ENCODE peak calls at places on chromosomes 11 and 22, in seven cellular contexts. Q is sigmoid colon, E is heart left ventricle, C is stomach, U is HCT116, S is spleen, Z is endothelial cell of umbilical vein. D is an unnamed sample.

GRCh38 chr22:23192558-23192957 is 12.2 kb downstream of the BCR start:
- DNase-seq in C (no peak), Z (no peak), S (no peak), Q (no peak), E (no peak), U (no peak), D (no peak)

GRCh38 chr22:27919943-27920755 is 1.1 kb upstream of the PITPNB start:
- DNase-seq in S (no peak), C (no peak), U (no peak), Q (peak; percentile 76), E (peak; percentile 31), Z (peak; percentile 78), D (peak; percentile 92)

GRCh38 chr11:35746356-35747153 is 84.0 kb downstream of the TRIM44 start:
- DNase-seq in S (no peak), U (no peak), Q (no peak), Z (no peak), C (no peak), E (no peak), D (no peak)

GRCh38 chr11:16095756-16096155 is 260.6 kb downstream of the SOX6 start:
- DNase-seq in C (no peak), Z (no peak), U (no peak), S (no peak), Q (no peak), E (no peak), D (no peak)

GRCh38 chr11:32671051-32671450 is 87.4 kb downstream of the EIF3M start:
- DNase-seq in S (no peak), U (no peak), Q (no peak), Z (no peak), C (no peak), E (no peak), D (no peak)

GRCh38 chr22:30372915-30373314 is 14.3 kb downstream of the RNF215 start:
- DNase-seq in Z (no peak), U (no peak), S (no peak), C (no peak), Q (no peak), E (no peak), D (no peak)

GRCh38 chr11:9176136-9176535 is 84.7 kb upstream of the SCUBE2 start:
- DNase-seq in Q (no peak), S (no peak), C (no peak), E (no peak), Z (no peak), U (no peak), D (no peak)

GRCh38 chr11:11993814-11994213 is 14.6 kb downstream of the DKK3 start:
- DNase-seq in E (peak; percentile 69), Z (peak; percentile 41), U (peak; percentile 53), Q (peak; percentile 80), C (no peak), S (no peak), D (no peak)

GRCh38 chr11:62266558-62266957 is 3.4 kb upstream of the SCGB2A2 start:
- DNase-seq in C (no peak), Q (no peak), S (no peak), U (no peak), Z (peak; percentile 67), E (no peak), D (no peak)

GRCh38 chr11:128828350-128828749 is 38.7 kb downstream of the KCNJ1 start:
- DNase-seq in E (no peak), Z (peak; percentile 64), S (no peak), U (no peak), Q (no peak), C (no peak), D (no peak)

GRCh38 chr11:123302751-123303195 is 107.7 kb upstream of the CLMP start:
- DNase-seq in U (no peak), E (no peak), Q (no peak), S (no peak), C (no peak), Z (no peak), D (no peak)

GRCh38 chr22:18057568-18058209 is 20.1 kb upstream of the PEX26 start:
- DNase-seq in Z (peak; percentile 84), C (peak; percentile 60), U (peak; percentile 61), E (peak; percentile 69), S (peak; percentile 88), Q (peak; percentile 98), D (no peak)

DNA sequence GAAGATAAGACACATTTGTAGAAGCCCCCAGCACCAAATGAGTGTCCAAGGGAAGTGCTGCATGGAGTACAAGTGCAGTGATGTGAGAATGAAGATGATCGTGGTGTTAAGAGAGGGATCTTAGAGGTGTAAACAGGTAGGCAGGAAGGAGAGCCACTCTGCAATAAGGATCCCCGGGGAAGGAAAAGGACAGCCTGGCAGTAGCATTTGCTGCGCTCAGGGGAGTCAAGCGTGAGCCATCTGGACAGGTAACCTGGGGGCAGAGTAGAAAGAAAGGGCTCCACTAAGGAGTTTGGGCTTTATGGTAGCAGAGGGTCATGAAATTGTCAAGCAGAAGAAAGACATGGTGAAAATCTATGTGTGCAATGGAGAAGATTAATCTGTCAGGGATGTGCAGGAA is 587.2 kb downstream of the BUD13 start:
- DNase-seq in C (no peak), S (no peak), Z (no peak), E (no peak), U (no peak), Q (no peak), D (no peak)
- H3K27me3 ChIP-seq in C (no peaks in the 10 kb centered on the region), S (no peaks in the 10 kb centered on the region), Z (no peaks in the 10 kb centered on the region), E (no peaks in the 10 kb centered on the region), U (no peaks in the 10 kb centered on the region), Q (no peaks in the 10 kb centered on the region), D (no peaks in the 10 kb centered on the region)

GRCh38 chr11:58957922-58958321 is 18.6 kb downstream of the GLYATL1 start:
- DNase-seq in Q (no peak), C (no peak), U (no peak), S (no peak), E (no peak), Z (no peak), D (no peak)
- TF ChIP-seq POLR2A in Q (no peak), C (no peak), U (no peak), S (no peak), E (no peak), Z (no peak), D (no peak)

DNA sequence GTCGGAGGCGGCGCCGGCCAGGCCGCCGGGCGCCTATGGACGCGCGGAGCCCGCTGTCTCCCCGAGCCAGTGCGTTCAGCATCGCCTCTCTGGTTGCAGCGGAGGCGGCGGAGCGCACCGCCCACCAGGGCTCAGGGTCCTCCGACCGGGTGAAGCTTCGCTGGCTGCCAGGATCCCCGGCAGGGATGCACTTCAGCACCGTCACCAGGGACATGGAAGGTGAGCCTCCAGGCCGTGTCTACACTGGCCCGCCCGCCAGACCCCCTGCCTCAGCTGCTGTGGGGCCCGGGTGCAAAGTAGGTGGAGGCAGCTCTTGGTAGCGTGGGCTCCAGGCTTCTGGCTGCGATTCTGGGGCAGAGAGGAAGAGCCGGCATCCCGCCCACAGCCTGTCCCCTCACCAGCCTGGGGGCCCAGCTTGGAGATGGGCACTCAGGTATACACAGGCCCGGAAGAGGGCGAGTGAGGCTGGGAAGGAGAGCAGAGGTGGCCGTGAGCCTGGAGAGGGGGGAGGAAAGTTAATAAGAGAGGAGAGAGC is 1.1 kb upstream of the TBX1 start:
- DNase-seq in E (no peak), S (no peak), Z (no peak), Q (no peak), U (no peak), C (no peak), D (no peak)
- H3K27ac ChIP-seq in E (no peak overlapping the region), S (no peak overlapping the region), Z (no peak overlapping the region), Q (no peak overlapping the region), U (no peak overlapping the region), C (no peak overlapping the region), D (no peak overlapping the region)

DNA sequence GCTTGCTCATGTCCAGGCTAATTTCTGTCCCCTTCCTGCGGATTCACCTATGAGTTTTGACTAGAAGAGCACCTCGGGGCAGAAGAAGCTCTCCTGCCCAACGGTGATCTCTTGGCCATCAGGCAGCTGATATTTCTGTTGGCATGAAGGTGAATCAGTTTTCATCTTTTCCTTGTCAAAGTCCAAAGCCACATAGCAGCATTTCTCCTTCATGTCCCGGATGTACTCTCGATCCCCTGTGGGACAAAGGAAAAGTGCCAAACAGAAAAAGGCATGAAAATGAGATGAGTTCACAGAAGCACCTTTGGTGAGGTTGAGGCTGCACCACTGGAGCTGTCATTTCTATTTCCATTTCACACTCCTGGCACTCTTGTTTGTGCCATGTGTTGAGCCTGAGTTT is 56.8 kb downstream of the DHCR7 start:
- DNase-seq in E (no peak), U (no peak), C (no peak), S (no peak), Q (no peak), Z (no peak), D (no peak)
- H3K27me3 ChIP-seq in E (peaks cover 7% of the 10 kb centered on the region), U (peaks cover 80% of the 10 kb centered on the region), C (peaks cover 50% of the 10 kb centered on the region), S (no peaks in the 10 kb centered on the region), Q (peaks cover 7% of the 10 kb centered on the region), Z (no peaks in the 10 kb centered on the region), D (no peaks in the 10 kb centered on the region)

GRCh38 chr11:67468835-67469811 is at the start of gene TMEM134:
- DNase-seq in Q (peak; percentile 97), S (peak; percentile 99), C (peak; percentile 94), U (peak; percentile 82), Z (peak; percentile 88), E (peak; percentile 96), D (no peak)

GRCh38 chr11:67466962-67467771 is 1.9 kb downstream of the TMEM134 start:
- DNase-seq in C (no peak), S (no peak), E (no peak), U (no peak), Z (no peak), Q (no peak), D (no peak)

GRCh38 chr11:67468509-67468834 is 579 bp downstream of the TMEM134 start:
- DNase-seq in C (no peak), E (no peak), Z (no peak), Q (no peak), U (no peak), S (no peak), D (no peak)

GRCh38 chr11:67466367-67466766 is 2.7 kb downstream of the TMEM134 start:
- DNase-seq in U (no peak), E (no peak), Q (no peak), C (no peak), S (no peak), Z (no peak), D (no peak)

GRCh38 chr11:67468056-67468455 is 995 bp downstream of the TMEM134 start:
- DNase-seq in S (no peak), Z (no peak), Q (no peak), C (peak; percentile 96), U (no peak), E (no peak), D (no peak)
- TF ChIP-seq POLR2A in S (no peak), Z (no peak), Q (no peak), C (no peak), U (no peak), E (no peak), D (no peak)

GRCh38 chr11:61011239-61011870 is 39.9 kb downstream of the CD6 start:
- DNase-seq in S (peak; percentile 79), C (peak; percentile 45), Z (no peak), U (no peak), E (no peak), Q (no peak), D (no peak)
- H3K27ac ChIP-seq in S (peak overlapping the region; percentile 42), C (no peak overlapping the region), Z (no peak overlapping the region), U (no peak overlapping the region), E (no peak overlapping the region), Q (no peak overlapping the region), D (no peak overlapping the region)